ENCODE peak calls at places on chromosomes 16 and 17, in nine cellular contexts. One of them, this sample, is unnamed. For H3K9me3, the result is how much of the 10 kb centered on the place peaks cover.

GRCh38 chr16:75217389-75217851 is 1.4 kb upstream of the CTRB1 start:
- DNase-seq in cardiac muscle cell: no peak
- DNase-seq in spleen: no peak
- DNase-seq in tibial artery: no peak
- DNase-seq in fibroblast of lung: no peak
- DNase-seq in transverse colon: no peak
- DNase-seq in right atrium auricular region: no peak
- DNase-seq in stomach: no peak
- DNase-seq in suprapubic skin: no peak
- DNase-seq in this sample: no peak

GRCh38 chr17:76697702-76698465 is 12.9 kb downstream of the MXRA7 start:
- DNase-seq in stomach: no peak
- DNase-seq in suprapubic skin: no peak
- DNase-seq in cardiac muscle cell: peak
- DNase-seq in fibroblast of lung: peak
- DNase-seq in transverse colon: no peak
- DNase-seq in right atrium auricular region: no peak
- DNase-seq in tibial artery: no peak
- DNase-seq in spleen: no peak
- DNase-seq in this sample: no peak

GRCh38 chr17:40791808-40792436 is 7.8 kb downstream of the KRT28 start:
- DNase-seq in tibial artery: no peak
- DNase-seq in cardiac muscle cell: peak
- DNase-seq in stomach: no peak
- DNase-seq in right atrium auricular region: no peak
- DNase-seq in spleen: no peak
- DNase-seq in suprapubic skin: no peak
- DNase-seq in transverse colon: no peak
- DNase-seq in fibroblast of lung: peak
- DNase-seq in this sample: no peak

GRCh38 chr17:82212331-82213250 is at the start of gene CCDC57:
- DNase-seq in right atrium auricular region: no peak
- DNase-seq in tibial artery: no peak
- DNase-seq in spleen: peak
- DNase-seq in cardiac muscle cell: peak
- DNase-seq in suprapubic skin: peak
- DNase-seq in stomach: peak
- DNase-seq in transverse colon: peak
- DNase-seq in fibroblast of lung: peak
- DNase-seq in this sample: peak

GRCh38 chr17:2690165-2691068 is 21.1 kb downstream of the CLUH start:
- DNase-seq in fibroblast of lung: no peak
- DNase-seq in cardiac muscle cell: no peak
- DNase-seq in stomach: no peak
- DNase-seq in spleen: peak
- DNase-seq in transverse colon: no peak
- DNase-seq in tibial artery: peak
- DNase-seq in suprapubic skin: no peak
- DNase-seq in right atrium auricular region: peak
- DNase-seq in this sample: peak

GRCh38 chr16:19858654-19859018 is 26.0 kb downstream of the GPRC5B start:
- DNase-seq in cardiac muscle cell: no peak
- DNase-seq in tibial artery: no peak
- DNase-seq in stomach: no peak
- DNase-seq in right atrium auricular region: no peak
- DNase-seq in suprapubic skin: no peak
- DNase-seq in spleen: peak
- DNase-seq in transverse colon: no peak
- DNase-seq in fibroblast of lung: no peak
- DNase-seq in this sample: no peak

GRCh38 chr17:20960871-20961270 is 81.9 kb downstream of the USP22 start:
- DNase-seq in cardiac muscle cell: no peak
- DNase-seq in tibial artery: no peak
- DNase-seq in stomach: no peak
- DNase-seq in transverse colon: no peak
- DNase-seq in suprapubic skin: no peak
- DNase-seq in right atrium auricular region: no peak
- DNase-seq in spleen: no peak
- DNase-seq in fibroblast of lung: no peak
- DNase-seq in this sample: no peak

GRCh38 chr16:27374231-27374793 is 27.7 kb upstream of the IL21R start:
- DNase-seq in right atrium auricular region: no peak
- DNase-seq in cardiac muscle cell: no peak
- DNase-seq in stomach: no peak
- DNase-seq in fibroblast of lung: no peak
- DNase-seq in tibial artery: no peak
- DNase-seq in spleen: peak
- DNase-seq in transverse colon: no peak
- DNase-seq in suprapubic skin: no peak
- DNase-seq in this sample: no peak

GRCh38 chr17:10649602-10650001 is 7.5 kb downstream of the MYH3 start:
- DNase-seq in fibroblast of lung: no peak
- DNase-seq in suprapubic skin: no peak
- DNase-seq in right atrium auricular region: no peak
- DNase-seq in transverse colon: no peak
- DNase-seq in spleen: no peak
- DNase-seq in stomach: no peak
- DNase-seq in cardiac muscle cell: no peak
- DNase-seq in tibial artery: no peak
- DNase-seq in this sample: no peak

GRCh38 chr16:11142261-11142630 is 113.8 kb downstream of the SOCS1 start:
- DNase-seq in spleen: no peak
- DNase-seq in suprapubic skin: no peak
- DNase-seq in tibial artery: no peak
- DNase-seq in fibroblast of lung: no peak
- DNase-seq in cardiac muscle cell: no peak
- DNase-seq in stomach: no peak
- DNase-seq in right atrium auricular region: no peak
- DNase-seq in transverse colon: no peak
- DNase-seq in this sample: no peak

GRCh38 chr17:7729841-7730240 is 12.3 kb downstream of the DNAH2 start:
- DNase-seq in right atrium auricular region: no peak
- DNase-seq in spleen: no peak
- DNase-seq in suprapubic skin: no peak
- DNase-seq in fibroblast of lung: no peak
- DNase-seq in stomach: no peak
- DNase-seq in transverse colon: no peak
- DNase-seq in tibial artery: no peak
- DNase-seq in cardiac muscle cell: no peak
- DNase-seq in this sample: no peak

GRCh38 chr17:17724307-17724921 is 43.2 kb downstream of the RAI1 start:
- DNase-seq in tibial artery: no peak
- DNase-seq in transverse colon: no peak
- DNase-seq in suprapubic skin: no peak
- DNase-seq in spleen: peak
- DNase-seq in right atrium auricular region: no peak
- DNase-seq in stomach: no peak
- DNase-seq in fibroblast of lung: peak
- DNase-seq in cardiac muscle cell: peak
- DNase-seq in this sample: no peak

GRCh38 chr16:56844056-56844455 is 21.0 kb upstream of the SLC12A3 start:
- DNase-seq in cardiac muscle cell: no peak
- DNase-seq in fibroblast of lung: no peak
- DNase-seq in transverse colon: no peak
- DNase-seq in stomach: no peak
- DNase-seq in spleen: no peak
- DNase-seq in right atrium auricular region: no peak
- DNase-seq in tibial artery: no peak
- DNase-seq in suprapubic skin: no peak
- DNase-seq in this sample: no peak

GRCh38 chr17:29005936-29006438 is at the start of gene SEZ6:
- DNase-seq in right atrium auricular region: peak
- DNase-seq in stomach: peak
- DNase-seq in spleen: peak
- DNase-seq in tibial artery: peak
- DNase-seq in fibroblast of lung: peak
- DNase-seq in suprapubic skin: no peak
- DNase-seq in cardiac muscle cell: peak
- DNase-seq in transverse colon: peak
- DNase-seq in this sample: peak

GRCh38 chr16:84520778-84521770 is 16.6 kb upstream of the MEAK7 start:
- DNase-seq in fibroblast of lung: no peak
- DNase-seq in right atrium auricular region: no peak
- DNase-seq in cardiac muscle cell: peak
- DNase-seq in spleen: no peak
- DNase-seq in stomach: no peak
- DNase-seq in transverse colon: no peak
- DNase-seq in suprapubic skin: no peak
- DNase-seq in tibial artery: no peak
- DNase-seq in this sample: peak

GRCh38 chr17:66255527-66255971 is 26.3 kb upstream of the APOH start:
- DNase-seq in suprapubic skin: no peak
- DNase-seq in fibroblast of lung: no peak
- DNase-seq in transverse colon: no peak
- DNase-seq in cardiac muscle cell: no peak
- DNase-seq in stomach: no peak
- DNase-seq in right atrium auricular region: no peak
- DNase-seq in spleen: no peak
- DNase-seq in tibial artery: no peak
- DNase-seq in this sample: no peak

GRCh38 chr16:51155901-51156810 is 5.1 kb upstream of the SALL1 start:
- DNase-seq in right atrium auricular region: no peak
- DNase-seq in tibial artery: no peak
- DNase-seq in suprapubic skin: no peak
- DNase-seq in cardiac muscle cell: peak
- DNase-seq in spleen: no peak
- DNase-seq in transverse colon: no peak
- DNase-seq in fibroblast of lung: peak
- DNase-seq in stomach: no peak
- DNase-seq in this sample: no peak
- H3K4me3 ChIP-seq in right atrium auricular region: no peak
- H3K4me3 ChIP-seq in tibial artery: no peak
- H3K4me3 ChIP-seq in suprapubic skin: peak
- H3K4me3 ChIP-seq in cardiac muscle cell: peak
- H3K4me3 ChIP-seq in spleen: peak
- H3K4me3 ChIP-seq in transverse colon: no peak
- H3K4me3 ChIP-seq in fibroblast of lung: no peak
- H3K4me3 ChIP-seq in stomach: peak
- H3K4me3 ChIP-seq in this sample: no peak

GRCh38 chr16:51818342-51818944 is 667.4 kb upstream of the SALL1 start:
- DNase-seq in tibial artery: no peak
- DNase-seq in stomach: peak
- DNase-seq in spleen: no peak
- DNase-seq in transverse colon: peak
- DNase-seq in suprapubic skin: no peak
- DNase-seq in fibroblast of lung: peak
- DNase-seq in right atrium auricular region: no peak
- DNase-seq in cardiac muscle cell: peak
- DNase-seq in this sample: no peak
- TF ChIP-seq CTCF in tibial artery: peak
- TF ChIP-seq CTCF in stomach: no peak
- TF ChIP-seq CTCF in spleen: no peak
- TF ChIP-seq CTCF in transverse colon: peak
- TF ChIP-seq CTCF in suprapubic skin: peak
- TF ChIP-seq CTCF in fibroblast of lung: peak
- TF ChIP-seq CTCF in right atrium auricular region: no peak
- TF ChIP-seq CTCF in cardiac muscle cell: peak
- TF ChIP-seq CTCF in this sample: peak

GRCh38 chr16:867421-868385 is 67.2 kb upstream of the GNG13 start:
- DNase-seq in cardiac muscle cell: no peak
- DNase-seq in spleen: peak
- DNase-seq in fibroblast of lung: no peak
- DNase-seq in transverse colon: no peak
- DNase-seq in stomach: no peak
- DNase-seq in tibial artery: no peak
- DNase-seq in right atrium auricular region: no peak
- DNase-seq in suprapubic skin: no peak
- DNase-seq in this sample: no peak

GRCh38 chr16:868386-868755 is 67.8 kb upstream of the GNG13 start:
- DNase-seq in spleen: peak
- DNase-seq in cardiac muscle cell: no peak
- DNase-seq in right atrium auricular region: no peak
- DNase-seq in transverse colon: no peak
- DNase-seq in suprapubic skin: no peak
- DNase-seq in tibial artery: no peak
- DNase-seq in stomach: no peak
- DNase-seq in fibroblast of lung: no peak
- DNase-seq in this sample: no peak

GRCh38 chr16:866252-866651 is 65.7 kb upstream of the GNG13 start:
- DNase-seq in right atrium auricular region: no peak
- DNase-seq in transverse colon: no peak
- DNase-seq in cardiac muscle cell: no peak
- DNase-seq in tibial artery: no peak
- DNase-seq in stomach: no peak
- DNase-seq in spleen: peak
- DNase-seq in fibroblast of lung: no peak
- DNase-seq in suprapubic skin: no peak
- DNase-seq in this sample: no peak

GRCh38 chr16:861446-861845 is 60.9 kb upstream of the GNG13 start:
- DNase-seq in suprapubic skin: no peak
- DNase-seq in tibial artery: no peak
- DNase-seq in right atrium auricular region: no peak
- DNase-seq in stomach: no peak
- DNase-seq in fibroblast of lung: no peak
- DNase-seq in transverse colon: no peak
- DNase-seq in spleen: peak
- DNase-seq in cardiac muscle cell: no peak
- DNase-seq in this sample: no peak

GRCh38 chr16:865026-865425 is 64.5 kb upstream of the GNG13 start:
- DNase-seq in fibroblast of lung: no peak
- DNase-seq in cardiac muscle cell: no peak
- DNase-seq in right atrium auricular region: no peak
- DNase-seq in tibial artery: no peak
- DNase-seq in suprapubic skin: no peak
- DNase-seq in spleen: no peak
- DNase-seq in stomach: no peak
- DNase-seq in transverse colon: no peak
- DNase-seq in this sample: no peak
- H3K9me3 ChIP-seq in fibroblast of lung: under half
- H3K9me3 ChIP-seq in cardiac muscle cell: under half
- H3K9me3 ChIP-seq in right atrium auricular region: under half
- H3K9me3 ChIP-seq in tibial artery: under half
- H3K9me3 ChIP-seq in suprapubic skin: under half
- H3K9me3 ChIP-seq in spleen: under half
- H3K9me3 ChIP-seq in stomach: under half
- H3K9me3 ChIP-seq in transverse colon: under half
- H3K9me3 ChIP-seq in this sample: under half

DNA sequence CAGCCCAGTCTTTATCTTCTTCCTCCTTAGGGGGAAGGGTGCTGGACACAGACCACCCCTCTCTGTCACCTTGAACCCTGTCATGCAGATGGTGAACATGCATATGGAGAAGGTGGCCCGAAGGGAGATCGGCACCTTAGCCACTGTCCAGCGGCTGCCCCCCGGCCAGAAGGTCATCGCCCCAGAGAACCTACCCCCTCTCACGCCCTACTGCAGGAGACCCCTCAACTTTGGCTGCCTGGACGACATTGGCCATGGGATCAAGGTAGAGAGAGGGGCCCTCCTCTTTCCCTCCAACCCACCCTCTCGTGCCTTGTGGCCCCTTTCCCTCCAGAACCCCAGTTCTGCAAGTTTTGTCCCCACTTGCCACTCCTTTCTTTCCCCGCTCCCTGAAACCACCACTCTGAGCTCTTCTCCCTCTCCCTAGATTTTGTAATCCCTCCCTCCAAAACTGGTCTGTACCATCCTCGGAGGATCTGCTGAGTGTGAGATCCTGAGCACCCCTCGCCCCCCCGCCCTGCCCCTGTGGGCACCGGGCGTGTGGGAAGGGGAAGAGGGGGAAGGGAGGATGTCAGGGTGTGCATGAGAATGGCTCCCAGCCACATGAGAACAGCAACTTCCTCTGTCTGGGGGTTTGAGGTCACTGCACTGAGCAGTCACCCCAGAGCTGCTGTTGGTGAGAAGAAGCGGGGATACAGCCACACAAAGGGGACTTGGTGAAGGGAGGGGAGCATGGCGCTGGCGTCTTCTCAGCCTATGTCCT is 7.3 kb downstream of the ABI3 start:
- DNase-seq in fibroblast of lung: no peak
- DNase-seq in tibial artery: peak
- DNase-seq in stomach: peak
- DNase-seq in cardiac muscle cell: no peak
- DNase-seq in suprapubic skin: no peak
- DNase-seq in spleen: peak
- DNase-seq in transverse colon: peak
- DNase-seq in right atrium auricular region: peak
- DNase-seq in this sample: peak
- H3K4me3 ChIP-seq in fibroblast of lung: no peak
- H3K4me3 ChIP-seq in tibial artery: no peak
- H3K4me3 ChIP-seq in stomach: no peak
- H3K4me3 ChIP-seq in cardiac muscle cell: no peak
- H3K4me3 ChIP-seq in suprapubic skin: no peak
- H3K4me3 ChIP-seq in spleen: no peak
- H3K4me3 ChIP-seq in transverse colon: no peak
- H3K4me3 ChIP-seq in right atrium auricular region: no peak
- H3K4me3 ChIP-seq in this sample: peak